ENCODE peak calls at places on chromosomes 12 and 14, in ten cellular contexts. One of them, this sample, is unnamed.

GRCh38 chr14:39069923-39070322 is 33.1 kb downstream of the SEC23A start:
- DNase-seq in PC-3: no peak
- DNase-seq in astrocyte: no peak
- DNase-seq in AG04450: no peak
- DNase-seq in H1: no peak
- DNase-seq in B cell: no peak
- DNase-seq in tibial artery: no peak
- DNase-seq in foreskin fibroblast: no peak
- DNase-seq in psoas muscle: no peak
- DNase-seq in SK-N-SH: no peak
- DNase-seq in this sample: no peak

GRCh38 chr12:104958946-104959841 is 1.1 kb upstream of the SLC41A2 start:
- DNase-seq in PC-3: peak
- DNase-seq in astrocyte: peak
- DNase-seq in AG04450: no peak
- DNase-seq in H1: no peak
- DNase-seq in B cell: no peak
- DNase-seq in tibial artery: no peak
- DNase-seq in foreskin fibroblast: peak
- DNase-seq in psoas muscle: no peak
- DNase-seq in SK-N-SH: no peak
- DNase-seq in this sample: no peak

GRCh38 chr14:29282169-29282568 is 515.6 kb downstream of the FOXG1 start:
- DNase-seq in PC-3: peak
- DNase-seq in astrocyte: peak
- DNase-seq in AG04450: peak
- DNase-seq in H1: no peak
- DNase-seq in B cell: no peak
- DNase-seq in tibial artery: no peak
- DNase-seq in foreskin fibroblast: no peak
- DNase-seq in psoas muscle: no peak
- DNase-seq in SK-N-SH: no peak
- DNase-seq in this sample: no peak

GRCh38 chr12:130097798-130098255 is 64.4 kb upstream of the FZD10 start:
- DNase-seq in PC-3: peak
- DNase-seq in astrocyte: no peak
- DNase-seq in AG04450: no peak
- DNase-seq in H1: no peak
- DNase-seq in B cell: no peak
- DNase-seq in tibial artery: no peak
- DNase-seq in foreskin fibroblast: no peak
- DNase-seq in psoas muscle: no peak
- DNase-seq in SK-N-SH: no peak
- DNase-seq in this sample: no peak

GRCh38 chr12:71746983-71747611 is 7.6 kb upstream of the RAB21 start:
- DNase-seq in PC-3: peak
- DNase-seq in astrocyte: peak
- DNase-seq in AG04450: peak
- DNase-seq in H1: no peak
- DNase-seq in B cell: peak
- DNase-seq in tibial artery: no peak
- DNase-seq in foreskin fibroblast: peak
- DNase-seq in psoas muscle: no peak
- DNase-seq in SK-N-SH: peak
- DNase-seq in this sample: no peak

GRCh38 chr14:60670994-60671393 is 21.7 kb upstream of the SIX1 start:
- DNase-seq in PC-3: no peak
- DNase-seq in astrocyte: no peak
- DNase-seq in AG04450: no peak
- DNase-seq in H1: no peak
- DNase-seq in B cell: no peak
- DNase-seq in tibial artery: no peak
- DNase-seq in foreskin fibroblast: no peak
- DNase-seq in psoas muscle: no peak
- DNase-seq in SK-N-SH: no peak
- DNase-seq in this sample: no peak

GRCh38 chr14:64968651-64969050 is 3.5 kb downstream of the RAB15 start:
- DNase-seq in PC-3: no peak
- DNase-seq in astrocyte: no peak
- DNase-seq in AG04450: no peak
- DNase-seq in H1: no peak
- DNase-seq in B cell: no peak
- DNase-seq in tibial artery: no peak
- DNase-seq in foreskin fibroblast: no peak
- DNase-seq in psoas muscle: no peak
- DNase-seq in SK-N-SH: no peak
- DNase-seq in this sample: no peak

GRCh38 chr12:9651265-9651729 is 18.2 kb upstream of the CLEC2D start:
- DNase-seq in PC-3: peak
- DNase-seq in astrocyte: peak
- DNase-seq in AG04450: no peak
- DNase-seq in H1: no peak
- DNase-seq in B cell: no peak
- DNase-seq in tibial artery: no peak
- DNase-seq in foreskin fibroblast: peak
- DNase-seq in psoas muscle: no peak
- DNase-seq in SK-N-SH: no peak
- DNase-seq in this sample: no peak

GRCh38 chr12:22728989-22729388 is 104.0 kb downstream of the ETNK1 start:
- DNase-seq in PC-3: no peak
- DNase-seq in astrocyte: peak
- DNase-seq in AG04450: no peak
- DNase-seq in H1: no peak
- DNase-seq in B cell: no peak
- DNase-seq in tibial artery: no peak
- DNase-seq in foreskin fibroblast: no peak
- DNase-seq in psoas muscle: no peak
- DNase-seq in SK-N-SH: no peak
- DNase-seq in this sample: no peak

GRCh38 chr12:17793854-17794253 is 296.1 kb downstream of the RERGL start:
- DNase-seq in PC-3: peak
- DNase-seq in astrocyte: no peak
- DNase-seq in AG04450: no peak
- DNase-seq in H1: no peak
- DNase-seq in B cell: no peak
- DNase-seq in tibial artery: no peak
- DNase-seq in foreskin fibroblast: no peak
- DNase-seq in psoas muscle: no peak
- DNase-seq in SK-N-SH: no peak
- DNase-seq in this sample: no peak

GRCh38 chr12:57726884-57727757 is 11.4 kb downstream of the AGAP2 start:
- DNase-seq in PC-3: no peak
- DNase-seq in astrocyte: peak
- DNase-seq in AG04450: no peak
- DNase-seq in H1: peak
- DNase-seq in B cell: no peak
- DNase-seq in tibial artery: no peak
- DNase-seq in foreskin fibroblast: no peak
- DNase-seq in psoas muscle: peak
- DNase-seq in SK-N-SH: no peak
- DNase-seq in this sample: no peak

GRCh38 chr14:101068958-101069549 is 165.5 kb upstream of the RTL1 start:
- DNase-seq in PC-3: no peak
- DNase-seq in astrocyte: no peak
- DNase-seq in AG04450: no peak
- DNase-seq in H1: peak
- DNase-seq in B cell: no peak
- DNase-seq in tibial artery: peak
- DNase-seq in foreskin fibroblast: no peak
- DNase-seq in psoas muscle: no peak
- DNase-seq in SK-N-SH: no peak
- DNase-seq in this sample: no peak

GRCh38 chr12:120079352-120080042 is 37.1 kb downstream of the RAB35 start:
- DNase-seq in PC-3: peak
- DNase-seq in astrocyte: no peak
- DNase-seq in AG04450: no peak
- DNase-seq in H1: no peak
- DNase-seq in B cell: no peak
- DNase-seq in tibial artery: peak
- DNase-seq in foreskin fibroblast: no peak
- DNase-seq in psoas muscle: peak
- DNase-seq in SK-N-SH: no peak
- DNase-seq in this sample: no peak

GRCh38 chr12:7970475-7971252 is 34.7 kb upstream of the SLC2A3 start:
- DNase-seq in PC-3: peak
- DNase-seq in astrocyte: peak
- DNase-seq in AG04450: peak
- DNase-seq in H1: peak
- DNase-seq in B cell: peak
- DNase-seq in tibial artery: peak
- DNase-seq in foreskin fibroblast: peak
- DNase-seq in psoas muscle: peak
- DNase-seq in SK-N-SH: peak
- DNase-seq in this sample: peak

GRCh38 chr12:22002430-22002829 is 43.6 kb upstream of the CMAS start:
- DNase-seq in PC-3: no peak
- DNase-seq in astrocyte: no peak
- DNase-seq in AG04450: no peak
- DNase-seq in H1: no peak
- DNase-seq in B cell: no peak
- DNase-seq in tibial artery: no peak
- DNase-seq in foreskin fibroblast: no peak
- DNase-seq in psoas muscle: no peak
- DNase-seq in SK-N-SH: no peak
- DNase-seq in this sample: no peak

GRCh38 chr12:113519464-113520191 is 48.0 kb upstream of the LHX5 start:
- DNase-seq in PC-3: no peak
- DNase-seq in astrocyte: no peak
- DNase-seq in AG04450: no peak
- DNase-seq in H1: no peak
- DNase-seq in B cell: no peak
- DNase-seq in tibial artery: no peak
- DNase-seq in foreskin fibroblast: no peak
- DNase-seq in psoas muscle: no peak
- DNase-seq in SK-N-SH: no peak
- DNase-seq in this sample: no peak

GRCh38 chr12:113528606-113529005 is 56.9 kb upstream of the LHX5 start:
- DNase-seq in PC-3: no peak
- DNase-seq in astrocyte: no peak
- DNase-seq in AG04450: no peak
- DNase-seq in H1: no peak
- DNase-seq in B cell: no peak
- DNase-seq in tibial artery: no peak
- DNase-seq in foreskin fibroblast: no peak
- DNase-seq in psoas muscle: no peak
- DNase-seq in SK-N-SH: no peak
- DNase-seq in this sample: no peak

GRCh38 chr12:113525066-113525465 is 53.4 kb upstream of the LHX5 start:
- DNase-seq in PC-3: no peak
- DNase-seq in astrocyte: no peak
- DNase-seq in AG04450: no peak
- DNase-seq in H1: no peak
- DNase-seq in B cell: no peak
- DNase-seq in tibial artery: no peak
- DNase-seq in foreskin fibroblast: no peak
- DNase-seq in psoas muscle: no peak
- DNase-seq in SK-N-SH: no peak
- DNase-seq in this sample: no peak

DNA sequence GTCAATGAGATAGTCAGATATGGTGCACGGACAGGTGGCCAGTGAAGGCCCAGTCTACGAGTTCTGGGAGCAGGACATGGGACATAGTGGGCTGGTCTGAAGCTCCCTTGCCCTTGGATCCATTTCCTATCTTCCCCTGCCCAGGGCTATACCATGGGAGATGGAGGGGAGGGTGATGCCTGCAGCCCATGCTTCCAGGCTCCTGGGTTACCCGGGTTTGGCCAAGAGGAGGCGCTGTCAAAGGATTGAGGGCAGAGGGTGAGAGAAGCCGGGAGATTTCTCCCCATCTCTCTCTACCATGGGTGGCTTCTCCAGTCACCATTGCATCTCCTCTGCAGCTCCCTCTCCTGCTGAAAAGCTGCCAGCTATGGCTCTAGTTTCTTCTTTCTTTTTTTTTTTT is 52.8 kb upstream of the LHX5 start:
- DNase-seq in PC-3: no peak
- DNase-seq in astrocyte: no peak
- DNase-seq in AG04450: no peak
- DNase-seq in H1: peak
- DNase-seq in B cell: no peak
- DNase-seq in tibial artery: no peak
- DNase-seq in foreskin fibroblast: no peak
- DNase-seq in psoas muscle: no peak
- DNase-seq in SK-N-SH: no peak
- DNase-seq in this sample: no peak
- TF ChIP-seq CTCF in PC-3: peak
- TF ChIP-seq CTCF in astrocyte: no peak
- TF ChIP-seq CTCF in AG04450: no peak
- TF ChIP-seq CTCF in H1: peak
- TF ChIP-seq CTCF in B cell: no peak
- TF ChIP-seq CTCF in tibial artery: no peak
- TF ChIP-seq CTCF in foreskin fibroblast: no peak
- TF ChIP-seq CTCF in psoas muscle: no peak
- TF ChIP-seq CTCF in SK-N-SH: no peak
- TF ChIP-seq CTCF in this sample: no peak

GRCh38 chr12:122137229-122137628 is 36.8 kb downstream of the IL31 start:
- DNase-seq in PC-3: no peak
- DNase-seq in astrocyte: no peak
- DNase-seq in AG04450: no peak
- DNase-seq in H1: no peak
- DNase-seq in B cell: no peak
- DNase-seq in tibial artery: no peak
- DNase-seq in foreskin fibroblast: no peak
- DNase-seq in psoas muscle: no peak
- DNase-seq in SK-N-SH: no peak
- DNase-seq in this sample: no peak
- TF ChIP-seq CTCF in PC-3: peak
- TF ChIP-seq CTCF in astrocyte: no peak
- TF ChIP-seq CTCF in AG04450: peak
- TF ChIP-seq CTCF in H1: no peak
- TF ChIP-seq CTCF in B cell: no peak
- TF ChIP-seq CTCF in tibial artery: no peak
- TF ChIP-seq CTCF in foreskin fibroblast: peak
- TF ChIP-seq CTCF in psoas muscle: no peak
- TF ChIP-seq CTCF in SK-N-SH: peak
- TF ChIP-seq CTCF in this sample: no peak

GRCh38 chr12:51025748-51026654 is at the start of gene SLC11A2:
- DNase-seq in PC-3: peak
- DNase-seq in astrocyte: peak
- DNase-seq in AG04450: peak
- DNase-seq in H1: peak
- DNase-seq in B cell: peak
- DNase-seq in tibial artery: peak
- DNase-seq in foreskin fibroblast: peak
- DNase-seq in psoas muscle: peak
- DNase-seq in SK-N-SH: peak
- DNase-seq in this sample: peak
- TF ChIP-seq CTCF in PC-3: no peak
- TF ChIP-seq CTCF in astrocyte: no peak
- TF ChIP-seq CTCF in AG04450: peak
- TF ChIP-seq CTCF in H1: no peak
- TF ChIP-seq CTCF in B cell: no peak
- TF ChIP-seq CTCF in tibial artery: no peak
- TF ChIP-seq CTCF in foreskin fibroblast: no peak
- TF ChIP-seq CTCF in psoas muscle: peak
- TF ChIP-seq CTCF in SK-N-SH: no peak
- TF ChIP-seq CTCF in this sample: no peak

DNA sequence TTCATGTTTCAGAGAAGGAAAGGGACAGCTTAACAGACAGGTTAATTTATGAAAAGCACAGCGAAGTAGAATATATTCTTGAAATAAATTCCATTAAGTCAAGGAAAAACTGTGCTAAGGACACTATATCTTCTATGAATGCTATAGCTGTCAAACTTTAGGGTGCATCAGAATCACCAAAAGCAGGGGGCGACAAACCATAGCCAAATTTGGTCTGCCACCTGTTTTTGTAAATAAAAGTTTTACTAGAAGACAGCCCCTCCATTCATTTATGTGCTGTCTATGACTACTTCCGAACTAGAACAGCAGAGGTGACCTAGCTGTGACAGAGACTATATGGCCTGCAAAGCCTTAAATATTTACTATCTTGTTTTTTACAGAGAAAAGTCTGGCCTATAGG is 25.9 kb downstream of the PPP4R3A start:
- DNase-seq in PC-3: no peak
- DNase-seq in astrocyte: no peak
- DNase-seq in AG04450: no peak
- DNase-seq in H1: no peak
- DNase-seq in B cell: no peak
- DNase-seq in tibial artery: no peak
- DNase-seq in foreskin fibroblast: no peak
- DNase-seq in psoas muscle: no peak
- DNase-seq in SK-N-SH: no peak
- DNase-seq in this sample: no peak
- TF ChIP-seq CTCF in PC-3: peak
- TF ChIP-seq CTCF in astrocyte: no peak
- TF ChIP-seq CTCF in AG04450: no peak
- TF ChIP-seq CTCF in H1: no peak
- TF ChIP-seq CTCF in B cell: peak
- TF ChIP-seq CTCF in tibial artery: no peak
- TF ChIP-seq CTCF in foreskin fibroblast: no peak
- TF ChIP-seq CTCF in psoas muscle: no peak
- TF ChIP-seq CTCF in SK-N-SH: peak
- TF ChIP-seq CTCF in this sample: peak